ENCODE peak calls at places on chromosomes 7 and 10, in nine cellular contexts. One of them, this sample, is unnamed.

GRCh38 chr10:62724465-62724864 is 80.1 kb upstream of the ADO start:
- DNase-seq in brain microvascular endothelial cell: no peak
- DNase-seq in H9: no peak
- DNase-seq in AG04450: no peak
- DNase-seq in A673: peak
- DNase-seq in cardiac muscle cell: no peak
- DNase-seq in neural crest cell: no peak
- DNase-seq in fibroblast of pulmonary artery: no peak
- DNase-seq in heart right ventricle: no peak
- DNase-seq in this sample: no peak

GRCh38 chr10:30939643-30940042 is 92.0 kb downstream of the ZNF438 start:
- DNase-seq in brain microvascular endothelial cell: no peak
- DNase-seq in H9: no peak
- DNase-seq in AG04450: no peak
- DNase-seq in A673: no peak
- DNase-seq in cardiac muscle cell: no peak
- DNase-seq in neural crest cell: no peak
- DNase-seq in fibroblast of pulmonary artery: no peak
- DNase-seq in heart right ventricle: no peak
- DNase-seq in this sample: no peak

GRCh38 chr10:84818956-84819355 is 490.6 kb downstream of the CCSER2 start:
- DNase-seq in brain microvascular endothelial cell: no peak
- DNase-seq in H9: no peak
- DNase-seq in AG04450: no peak
- DNase-seq in A673: no peak
- DNase-seq in cardiac muscle cell: no peak
- DNase-seq in neural crest cell: no peak
- DNase-seq in fibroblast of pulmonary artery: no peak
- DNase-seq in heart right ventricle: no peak
- DNase-seq in this sample: no peak

GRCh38 chr10:110516815-110517492 is 19.2 kb downstream of the DUSP5 start:
- DNase-seq in brain microvascular endothelial cell: no peak
- DNase-seq in H9: no peak
- DNase-seq in AG04450: no peak
- DNase-seq in A673: no peak
- DNase-seq in cardiac muscle cell: no peak
- DNase-seq in neural crest cell: no peak
- DNase-seq in fibroblast of pulmonary artery: no peak
- DNase-seq in heart right ventricle: no peak
- DNase-seq in this sample: no peak

GRCh38 chr7:144513332-144513731 is 109.8 kb upstream of the NOBOX start:
- DNase-seq in brain microvascular endothelial cell: peak
- DNase-seq in H9: no peak
- DNase-seq in AG04450: no peak
- DNase-seq in A673: peak
- DNase-seq in cardiac muscle cell: peak
- DNase-seq in neural crest cell: no peak
- DNase-seq in fibroblast of pulmonary artery: peak
- DNase-seq in heart right ventricle: no peak
- DNase-seq in this sample: no peak

GRCh38 chr10:125022671-125023070 is 80.7 kb downstream of the ZRANB1 start:
- DNase-seq in brain microvascular endothelial cell: no peak
- DNase-seq in H9: no peak
- DNase-seq in AG04450: no peak
- DNase-seq in A673: no peak
- DNase-seq in cardiac muscle cell: no peak
- DNase-seq in neural crest cell: no peak
- DNase-seq in fibroblast of pulmonary artery: no peak
- DNase-seq in heart right ventricle: no peak
- DNase-seq in this sample: no peak

GRCh38 chr7:136617176-136617575 is 251.3 kb upstream of the CHRM2 start:
- DNase-seq in brain microvascular endothelial cell: no peak
- DNase-seq in H9: no peak
- DNase-seq in AG04450: no peak
- DNase-seq in A673: no peak
- DNase-seq in cardiac muscle cell: no peak
- DNase-seq in neural crest cell: no peak
- DNase-seq in fibroblast of pulmonary artery: no peak
- DNase-seq in heart right ventricle: no peak
- DNase-seq in this sample: no peak

GRCh38 chr10:15262036-15262713 is 93.7 kb upstream of the NMT2 start:
- DNase-seq in brain microvascular endothelial cell: no peak
- DNase-seq in H9: no peak
- DNase-seq in AG04450: no peak
- DNase-seq in A673: peak
- DNase-seq in cardiac muscle cell: no peak
- DNase-seq in neural crest cell: no peak
- DNase-seq in fibroblast of pulmonary artery: peak
- DNase-seq in heart right ventricle: peak
- DNase-seq in this sample: no peak

GRCh38 chr7:18638594-18639452 is 143.3 kb downstream of the HDAC9 start:
- DNase-seq in brain microvascular endothelial cell: peak
- DNase-seq in H9: no peak
- DNase-seq in AG04450: no peak
- DNase-seq in A673: peak
- DNase-seq in cardiac muscle cell: no peak
- DNase-seq in neural crest cell: no peak
- DNase-seq in fibroblast of pulmonary artery: peak
- DNase-seq in heart right ventricle: no peak
- DNase-seq in this sample: no peak

GRCh38 chr7:38465946-38466345 is 165.2 kb downstream of the AMPH start:
- DNase-seq in brain microvascular endothelial cell: peak
- DNase-seq in H9: no peak
- DNase-seq in AG04450: no peak
- DNase-seq in A673: no peak
- DNase-seq in cardiac muscle cell: no peak
- DNase-seq in neural crest cell: no peak
- DNase-seq in fibroblast of pulmonary artery: peak
- DNase-seq in heart right ventricle: no peak
- DNase-seq in this sample: no peak

GRCh38 chr10:99733366-99733765 is 1.3 kb downstream of the CUTC start:
- DNase-seq in brain microvascular endothelial cell: no peak
- DNase-seq in H9: no peak
- DNase-seq in AG04450: no peak
- DNase-seq in A673: no peak
- DNase-seq in cardiac muscle cell: peak
- DNase-seq in neural crest cell: no peak
- DNase-seq in fibroblast of pulmonary artery: no peak
- DNase-seq in heart right ventricle: no peak
- DNase-seq in this sample: no peak

GRCh38 chr7:149414745-149415390 is 46.0 kb downstream of the ZNF777 start:
- DNase-seq in brain microvascular endothelial cell: peak
- DNase-seq in H9: peak
- DNase-seq in AG04450: peak
- DNase-seq in A673: no peak
- DNase-seq in cardiac muscle cell: peak
- DNase-seq in neural crest cell: peak
- DNase-seq in fibroblast of pulmonary artery: peak
- DNase-seq in heart right ventricle: peak
- DNase-seq in this sample: peak

GRCh38 chr10:105068497-105068896 is 427.4 kb downstream of the SORCS3 start:
- DNase-seq in brain microvascular endothelial cell: no peak
- DNase-seq in H9: no peak
- DNase-seq in AG04450: no peak
- DNase-seq in A673: no peak
- DNase-seq in cardiac muscle cell: no peak
- DNase-seq in neural crest cell: no peak
- DNase-seq in fibroblast of pulmonary artery: no peak
- DNase-seq in heart right ventricle: no peak
- DNase-seq in this sample: no peak

GRCh38 chr7:150451097-150451793 is 815 bp downstream of the GIMAP8 start:
- DNase-seq in brain microvascular endothelial cell: no peak
- DNase-seq in H9: no peak
- DNase-seq in AG04450: no peak
- DNase-seq in A673: no peak
- DNase-seq in cardiac muscle cell: no peak
- DNase-seq in neural crest cell: no peak
- DNase-seq in fibroblast of pulmonary artery: no peak
- DNase-seq in heart right ventricle: peak
- DNase-seq in this sample: no peak

GRCh38 chr7:114589436-114589835 is 174.8 kb downstream of the FOXP2 start:
- DNase-seq in brain microvascular endothelial cell: no peak
- DNase-seq in H9: no peak
- DNase-seq in AG04450: no peak
- DNase-seq in A673: no peak
- DNase-seq in cardiac muscle cell: no peak
- DNase-seq in neural crest cell: no peak
- DNase-seq in fibroblast of pulmonary artery: no peak
- DNase-seq in heart right ventricle: no peak
- DNase-seq in this sample: no peak

GRCh38 chr10:22593644-22594043 is 120.7 kb downstream of the PIP4K2A start:
- DNase-seq in brain microvascular endothelial cell: no peak
- DNase-seq in H9: no peak
- DNase-seq in AG04450: no peak
- DNase-seq in A673: no peak
- DNase-seq in cardiac muscle cell: no peak
- DNase-seq in neural crest cell: no peak
- DNase-seq in fibroblast of pulmonary artery: no peak
- DNase-seq in heart right ventricle: no peak
- DNase-seq in this sample: no peak

GRCh38 chr10:61835909-61836232 is 65.6 kb upstream of the ARID5B start:
- DNase-seq in brain microvascular endothelial cell: no peak
- DNase-seq in H9: no peak
- DNase-seq in AG04450: no peak
- DNase-seq in A673: no peak
- DNase-seq in cardiac muscle cell: no peak
- DNase-seq in neural crest cell: no peak
- DNase-seq in fibroblast of pulmonary artery: peak
- DNase-seq in heart right ventricle: no peak
- DNase-seq in this sample: no peak

GRCh38 chr7:75854233-75854632 is 24.6 kb upstream of the RHBDD2 start:
- DNase-seq in brain microvascular endothelial cell: peak
- DNase-seq in H9: no peak
- DNase-seq in AG04450: no peak
- DNase-seq in A673: no peak
- DNase-seq in cardiac muscle cell: no peak
- DNase-seq in neural crest cell: no peak
- DNase-seq in fibroblast of pulmonary artery: peak
- DNase-seq in heart right ventricle: no peak
- DNase-seq in this sample: no peak

DNA sequence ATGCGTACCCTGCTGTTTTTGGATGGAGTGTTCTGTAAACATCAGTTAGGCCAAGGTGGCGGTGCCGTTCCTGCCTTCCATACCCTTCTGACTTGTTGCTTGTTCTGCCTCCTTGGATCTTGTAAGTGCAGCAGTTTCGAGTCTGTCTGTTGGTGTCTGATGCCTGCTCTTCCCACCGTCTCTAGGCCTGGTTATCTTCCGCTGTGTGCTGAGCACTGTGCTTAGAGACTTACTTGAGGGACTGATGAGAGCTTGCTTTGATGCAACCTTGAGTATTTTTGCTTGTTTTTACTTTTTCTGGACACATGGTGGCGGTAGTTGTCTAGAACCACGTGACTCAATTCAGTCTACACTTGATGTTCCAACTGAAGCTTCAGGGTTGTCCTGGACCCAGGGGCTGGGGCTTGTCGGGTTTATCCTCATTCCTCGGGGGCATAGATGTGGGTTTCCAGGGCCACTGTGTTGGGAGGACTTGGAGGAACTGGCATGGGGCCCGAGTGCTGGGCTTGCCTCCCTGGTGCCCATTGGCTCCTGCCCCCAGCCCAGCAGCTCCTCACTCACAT is 14.4 kb upstream of the SPRN start:
- DNase-seq in brain microvascular endothelial cell: peak
- DNase-seq in H9: no peak
- DNase-seq in AG04450: no peak
- DNase-seq in A673: peak
- DNase-seq in cardiac muscle cell: no peak
- DNase-seq in neural crest cell: no peak
- DNase-seq in fibroblast of pulmonary artery: peak
- DNase-seq in heart right ventricle: no peak
- DNase-seq in this sample: no peak
- TF ChIP-seq CTCF in brain microvascular endothelial cell: peak
- TF ChIP-seq CTCF in H9: peak
- TF ChIP-seq CTCF in AG04450: peak
- TF ChIP-seq CTCF in A673: peak
- TF ChIP-seq CTCF in cardiac muscle cell: peak
- TF ChIP-seq CTCF in neural crest cell: no peak
- TF ChIP-seq CTCF in fibroblast of pulmonary artery: peak
- TF ChIP-seq CTCF in heart right ventricle: no peak
- TF ChIP-seq CTCF in this sample: no peak

GRCh38 chr7:143382791-143383641 is 1.9 kb downstream of the ZYX start:
- DNase-seq in brain microvascular endothelial cell: no peak
- DNase-seq in H9: peak
- DNase-seq in AG04450: no peak
- DNase-seq in A673: no peak
- DNase-seq in cardiac muscle cell: no peak
- DNase-seq in neural crest cell: no peak
- DNase-seq in fibroblast of pulmonary artery: no peak
- DNase-seq in heart right ventricle: no peak
- DNase-seq in this sample: no peak
- TF ChIP-seq CTCF in brain microvascular endothelial cell: no peak
- TF ChIP-seq CTCF in H9: no peak
- TF ChIP-seq CTCF in AG04450: no peak
- TF ChIP-seq CTCF in A673: no peak
- TF ChIP-seq CTCF in cardiac muscle cell: no peak
- TF ChIP-seq CTCF in neural crest cell: no peak
- TF ChIP-seq CTCF in fibroblast of pulmonary artery: no peak
- TF ChIP-seq CTCF in heart right ventricle: no peak
- TF ChIP-seq CTCF in this sample: no peak

GRCh38 chr7:1741751-1742554 is 71.9 kb downstream of the ELFN1 start:
- DNase-seq in brain microvascular endothelial cell: no peak
- DNase-seq in H9: no peak
- DNase-seq in AG04450: no peak
- DNase-seq in A673: no peak
- DNase-seq in cardiac muscle cell: no peak
- DNase-seq in neural crest cell: no peak
- DNase-seq in fibroblast of pulmonary artery: no peak
- DNase-seq in heart right ventricle: peak
- DNase-seq in this sample: no peak
- TF ChIP-seq CTCF in brain microvascular endothelial cell: no peak
- TF ChIP-seq CTCF in H9: no peak
- TF ChIP-seq CTCF in AG04450: no peak
- TF ChIP-seq CTCF in A673: no peak
- TF ChIP-seq CTCF in cardiac muscle cell: no peak
- TF ChIP-seq CTCF in neural crest cell: no peak
- TF ChIP-seq CTCF in fibroblast of pulmonary artery: no peak
- TF ChIP-seq CTCF in heart right ventricle: no peak
- TF ChIP-seq CTCF in this sample: no peak

DNA sequence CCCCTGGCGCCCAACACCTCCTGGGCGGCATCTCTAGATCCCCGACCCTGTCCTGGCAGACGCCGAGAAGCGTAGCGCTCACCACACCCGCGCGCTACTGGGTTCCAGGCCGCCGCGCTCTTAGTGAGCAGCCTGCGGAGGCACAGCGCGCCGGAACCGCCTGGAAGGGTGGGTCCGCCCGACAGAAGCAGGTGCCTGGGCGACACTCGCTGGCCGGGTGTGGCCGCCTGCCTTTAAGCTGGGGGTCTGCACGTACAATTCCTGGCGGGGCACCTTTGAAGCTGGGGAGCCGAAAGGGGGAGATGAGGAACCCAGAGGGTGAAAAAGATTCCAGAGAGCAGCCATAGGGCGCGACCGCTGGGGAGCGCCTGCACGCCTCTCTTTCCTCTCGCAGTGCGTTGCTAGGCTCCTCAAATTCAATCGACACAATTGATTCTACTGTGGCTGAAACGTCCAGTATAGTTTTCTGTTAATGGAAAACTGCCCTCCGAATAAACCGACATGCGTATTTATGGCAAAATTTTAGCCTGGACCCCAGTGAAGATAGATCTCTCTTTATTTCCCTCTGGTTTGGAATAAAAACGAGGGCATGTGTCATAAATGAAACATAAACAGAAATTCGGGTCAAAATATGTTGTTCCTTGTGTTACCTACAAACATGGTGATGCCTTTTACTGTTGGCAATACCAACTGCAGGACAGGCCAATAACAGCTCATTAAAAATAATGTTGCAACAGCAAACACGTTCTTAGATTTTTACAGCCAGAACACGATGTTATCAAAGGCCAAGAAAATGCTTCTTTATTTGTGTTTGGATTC is 4.6 kb downstream of the HMX3 start:
- DNase-seq in brain microvascular endothelial cell: no peak
- DNase-seq in H9: no peak
- DNase-seq in AG04450: no peak
- DNase-seq in A673: no peak
- DNase-seq in cardiac muscle cell: no peak
- DNase-seq in neural crest cell: no peak
- DNase-seq in fibroblast of pulmonary artery: no peak
- DNase-seq in heart right ventricle: no peak
- DNase-seq in this sample: peak
- TF ChIP-seq CTCF in brain microvascular endothelial cell: peak
- TF ChIP-seq CTCF in H9: peak
- TF ChIP-seq CTCF in AG04450: no peak
- TF ChIP-seq CTCF in A673: peak
- TF ChIP-seq CTCF in cardiac muscle cell: no peak
- TF ChIP-seq CTCF in neural crest cell: peak
- TF ChIP-seq CTCF in fibroblast of pulmonary artery: no peak
- TF ChIP-seq CTCF in heart right ventricle: no peak
- TF ChIP-seq CTCF in this sample: no peak

This sample was measured in glutamatergic neuron.